ENCODE peak calls at places on chromosome 22, in five cellular contexts. P is HepG2, M is HCT116, W is GM12878, X is H1. D is an unnamed sample.

GRCh38 chr22:27531782-27532530 is 269.6 kb downstream of the MN1 start:
- DNase-seq in P (no peak), M (no peak), W (no peak), X (no peak), D (no peak)

GRCh38 chr22:46758867-46759290 is 3.6 kb upstream of the TBC1D22A start:
- DNase-seq in P (peak; percentile 91), M (peak; percentile 62), W (no peak), X (peak; percentile 61), D (peak; percentile 89)

GRCh38 chr22:37556750-37557149 is 3.5 kb upstream of the CDC42EP1 start:
- DNase-seq in P (no peak), M (no peak), W (no peak), X (no peak), D (peak; percentile 76)

GRCh38 chr22:46934746-46935491 is 172.5 kb downstream of the TBC1D22A start:
- DNase-seq in P (peak; percentile 84), M (peak; percentile 76), W (peak; percentile 17), X (no peak), D (no peak)

GRCh38 chr22:36644333-36644757 is 59.2 kb downstream of the CACNG2 start:
- DNase-seq in P (peak; percentile 51), M (peak; percentile 45), W (no peak), X (no peak), D (peak; percentile 93)

GRCh38 chr22:37449281-37449680 is 22.0 kb upstream of the ELFN2 start:
- DNase-seq in P (no peak), M (no peak), W (no peak), X (no peak), D (no peak)

GRCh38 chr22:32103648-32104326 is 55.3 kb downstream of the C22orf42 start:
- DNase-seq in P (no peak), M (peak; percentile 15), W (no peak), X (no peak), D (peak; percentile 21)

GRCh38 chr22:32754413-32755041 is 47.0 kb upstream of the TIMP3 start:
- DNase-seq in P (peak; percentile 83), M (no peak), W (no peak), X (no peak), D (no peak)

GRCh38 chr22:46044718-46045458 is 67.9 kb upstream of the WNT7B start:
- DNase-seq in P (no peak), M (no peak), W (no peak), X (no peak), D (peak; percentile 76)

GRCh38 chr22:29346659-29347058 is 31.2 kb upstream of the RASL10A start:
- DNase-seq in P (no peak), M (no peak), W (no peak), X (no peak), D (no peak)

GRCh38 chr22:35592418-35592967 is 24.6 kb downstream of the MB start:
- DNase-seq in P (no peak), M (no peak), W (no peak), X (no peak), D (no peak)

GRCh38 chr22:48277868-48278581 is 1515.6 kb downstream of the TBC1D22A start:
- DNase-seq in P (no peak), M (no peak), W (no peak), X (no peak), D (no peak)

GRCh38 chr22:30205281-30206115 is 41.1 kb downstream of the LIF start:
- DNase-seq in P (peak; percentile 40), M (no peak), W (no peak), X (no peak), D (no peak)

GRCh38 chr22:46149998-46150549 is at the start of gene PPARA:
- DNase-seq in P (peak; percentile 46), M (peak; percentile 22), W (no peak), X (no peak), D (peak; percentile 75)

GRCh38 chr22:39083212-39084165 is 6.4 kb downstream of the APOBEC3G start:
- DNase-seq in P (no peak), M (no peak), W (no peak), X (no peak), D (no peak)

GRCh38 chr22:11253000-11253511 is 4274.9 kb upstream of the OR11H1 start:
- DNase-seq in P (no peak), M (no peak), W (no peak), X (no peak), D (no peak)

GRCh38 chr22:47655930-47656329 is 893.5 kb downstream of the TBC1D22A start:
- DNase-seq in P (no peak), M (no peak), W (no peak), X (no peak), D (no peak)

GRCh38 chr22:29268511-29269229 is 602 bp downstream of the EWSR1 start:
- DNase-seq in P (peak; percentile 41), M (peak; percentile 1), W (no peak), X (no peak), D (peak; percentile 48)

GRCh38 chr22:27686534-27686933 is 115.0 kb downstream of the MN1 start:
- DNase-seq in P (peak; percentile 39), M (peak; percentile 68), W (no peak), X (no peak), D (no peak)

GRCh38 chr22:45718391-45718790 is 46.8 kb downstream of the ATXN10 start:
- DNase-seq in P (no peak), M (no peak), W (no peak), X (no peak), D (no peak)

GRCh38 chr22:35631597-35631996 is 14.5 kb upstream of the MB start:
- DNase-seq in P (peak; percentile 60), M (peak; percentile 65), W (no peak), X (peak; percentile 47), D (peak; percentile 92)

GRCh38 chr22:38038426-38038825 is 18.8 kb upstream of the PICK1 start:
- DNase-seq in P (no peak), M (no peak), W (no peak), X (no peak), D (no peak)

GRCh38 chr22:48402591-48403031 is 1425.1 kb downstream of the BRD1 start:
- DNase-seq in P (no peak), M (no peak), W (no peak), X (no peak), D (no peak)

GRCh38 chr22:33105501-33105911 is 47.3 kb upstream of the SYN3 start:
- DNase-seq in P (no peak), M (no peak), W (no peak), X (no peak), D (no peak)

GRCh38 chr22:48637231-48637630 is 1190.4 kb downstream of the BRD1 start:
- DNase-seq in P (no peak), M (no peak), W (no peak), X (no peak), D (no peak)

GRCh38 chr22:37330200-37331033 is 48.1 kb downstream of the CYTH4 start:
- DNase-seq in P (peak; percentile 88), M (peak; percentile 96), W (no peak), X (peak; percentile 69), D (peak; percentile 97)

GRCh38 chr22:22396741-22397291 is 111.7 kb downstream of the ZNF280B start:
- DNase-seq in P (no peak), M (no peak), W (no peak), X (no peak), D (no peak)

GRCh38 chr22:21569459-21570161 is 2.1 kb downstream of the UBE2L3 start:
- DNase-seq in P (no peak), M (no peak), W (no peak), X (no peak), D (no peak)

GRCh38 chr22:21919526-21920307 is 32.9 kb downstream of the PPM1F start:
- DNase-seq in P (no peak), M (no peak), W (no peak), X (no peak), D (no peak)

GRCh38 chr22:23072911-23073491 is 2.7 kb downstream of the GNAZ start:
- DNase-seq in P (no peak), M (no peak), W (no peak), X (no peak), D (peak; percentile 64)

GRCh38 chr22:46794491-46794890 is 32.0 kb downstream of the TBC1D22A start:
- DNase-seq in P (no peak), M (no peak), W (no peak), X (no peak), D (no peak)

GRCh38 chr22:48750282-48750681 is 1077.4 kb downstream of the BRD1 start:
- DNase-seq in P (no peak), M (no peak), W (no peak), X (no peak), D (no peak)

GRCh38 chr22:31923761-31924160 is 20.6 kb upstream of the YWHAH start:
- DNase-seq in P (no peak), M (no peak), W (no peak), X (no peak), D (no peak)

GRCh38 chr22:37501610-37502341 is 15.6 kb upstream of the MFNG start:
- DNase-seq in P (peak; percentile 99), M (no peak), W (no peak), X (no peak), D (no peak)

DNA sequence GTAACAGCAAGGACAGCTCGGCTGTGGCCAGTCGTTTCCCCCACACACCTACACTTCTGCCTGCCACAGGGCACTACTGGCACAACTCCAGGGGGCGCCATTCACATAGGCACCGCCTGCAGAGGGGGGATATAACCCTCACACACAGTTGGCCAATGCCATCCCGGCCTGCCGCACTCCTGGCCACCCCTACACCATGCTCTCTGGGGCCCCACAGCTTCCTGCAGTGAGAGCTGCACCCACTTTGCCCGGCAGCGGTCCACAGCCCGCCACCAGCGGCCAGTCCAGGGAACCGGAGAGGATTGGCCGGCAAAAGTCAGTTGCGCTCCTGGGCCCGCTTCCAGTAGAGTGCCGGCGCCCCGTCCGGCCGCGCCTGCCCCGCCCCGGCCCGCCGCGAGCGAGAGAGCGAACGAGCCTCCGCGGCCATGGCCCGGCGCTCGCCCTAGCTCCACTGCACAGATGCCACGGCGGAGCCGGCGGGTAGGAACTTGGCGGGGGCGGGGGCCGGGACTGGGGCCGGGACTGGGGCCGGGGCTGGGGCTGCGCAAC is 25.6 kb upstream of the SUSD2 start:
- DNase-seq in P (peak; percentile 32), M (no peak), W (no peak), X (no peak), D (peak; percentile 79)
- TF ChIP-seq POLR2AphosphoS5 in P (no peak), M (no peak), W (no peak), X (no peak), D (no peak)

GRCh38 chr22:42320463-42321416 is 50.3 kb upstream of the TCF20 start:
- DNase-seq in P (no peak), M (no peak), W (no peak), X (no peak), D (no peak)
- H3K4me2 ChIP-seq in P (no peak overlapping the region), M (no peak overlapping the region), W (no peak overlapping the region), X (no peak overlapping the region), D (no peak overlapping the region)

GRCh38 chr22:50481045-50481439 is 301 bp upstream of the ADM2 start:
- DNase-seq in P (no peak), M (no peak), W (no peak), X (no peak), D (peak; percentile 57)
- TF ChIP-seq EZH2 in P (no peak), M (no peak), W (no peak), X (no peak), D (peak; percentile 44)

DNA sequence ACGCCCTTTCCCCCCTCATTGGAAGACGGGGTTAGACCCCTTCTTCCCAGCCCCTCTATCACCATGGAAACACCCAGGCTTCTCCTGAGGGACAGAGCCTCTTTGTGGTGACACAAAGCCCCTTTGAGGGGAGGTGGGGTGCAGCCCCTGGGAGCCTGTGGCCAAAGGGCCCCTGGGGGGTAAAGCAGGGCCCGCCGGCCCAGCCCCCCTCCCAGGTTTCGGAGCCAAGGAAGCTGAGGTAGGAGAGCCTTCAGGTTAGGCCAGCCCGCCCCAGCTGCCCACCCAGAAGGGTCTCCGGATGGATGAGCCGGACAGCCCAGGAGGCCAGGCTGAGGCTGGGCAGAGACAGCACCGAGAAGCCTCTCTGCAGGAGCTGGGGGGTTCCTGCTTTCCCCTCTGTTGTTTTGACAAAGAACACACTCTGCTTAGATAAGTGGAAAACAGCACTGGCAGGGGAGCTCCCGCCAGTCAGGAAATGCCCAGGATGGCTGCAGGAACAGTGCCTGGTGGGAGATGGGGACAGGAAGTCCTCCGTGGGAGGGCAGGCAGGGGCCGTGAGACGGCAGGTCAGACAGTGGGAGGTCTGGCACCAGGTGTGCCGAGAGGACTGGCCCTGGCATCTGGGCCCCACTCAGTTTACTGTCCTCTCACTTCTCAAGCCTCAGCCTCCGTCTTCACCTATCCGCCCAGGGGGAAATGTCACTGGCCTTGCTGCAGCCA is 18.2 kb downstream of the ARVCF start:
- DNase-seq in P (no peak), M (no peak), W (no peak), X (no peak), D (no peak)
- TF ChIP-seq POLR2AphosphoS5 in P (no peak), M (no peak), W (no peak), X (no peak), D (no peak)

D was measured in GM23338.